ENCODE peak calls at places on chromosomes 3 and 15, in five cellular contexts. X is stimulated activated naive CD4-positive, alpha-beta T cell; N is GM19239; F is aorta; Y is CD8-positive, alpha-beta memory T cell. G is an unnamed sample.

GRCh38 chr15:67823371-67824156 is 1.7 kb upstream of the SKOR1 start:
- DNase-seq in Y (no peak), N (no peak), X (no peak), F (no peak), G (no peak)

GRCh38 chr15:56454841-56455240 is 10.1 kb downstream of the MNS1 start:
- DNase-seq in Y (no peak), X (no peak), N (no peak), F (no peak), G (no peak)

GRCh38 chr3:145735631-145736030 is 425.4 kb downstream of the PLOD2 start:
- DNase-seq in F (no peak), Y (no peak), N (no peak), X (no peak), G (no peak)

GRCh38 chr3:79467721-79468120 is 300.1 kb downstream of the ROBO1 start:
- DNase-seq in N (no peak), Y (no peak), X (no peak), F (no peak), G (no peak)

GRCh38 chr15:52391074-52391473 is 95.5 kb upstream of the MYO5C start:
- DNase-seq in F (no peak), Y (no peak), N (no peak), X (no peak), G (no peak)

GRCh38 chr3:188339410-188340295 is 185.7 kb downstream of the LPP start:
- DNase-seq in N (no peak), F (no peak), Y (no peak), X (no peak), G (peak)

GRCh38 chr3:187987919-187988318 is 166.0 kb upstream of the LPP start:
- DNase-seq in Y (peak), N (no peak), F (no peak), X (no peak), G (peak)

GRCh38 chr3:22886394-22886793 is 316.7 kb upstream of the UBE2E2 start:
- DNase-seq in F (no peak), X (no peak), Y (no peak), N (no peak), G (no peak)

GRCh38 chr15:52171386-52171785 is 19.8 kb downstream of the GNB5 start:
- DNase-seq in Y (no peak), N (no peak), X (peak), F (no peak), G (no peak)

GRCh38 chr3:193593666-193594025 is 638 bp downstream of the OPA1 start:
- DNase-seq in X (no peak), F (no peak), N (no peak), Y (peak), G (peak)

GRCh38 chr3:144162042-144162441 is 190.4 kb downstream of the DIPK2A start:
- DNase-seq in F (no peak), X (no peak), N (no peak), Y (no peak), G (no peak)

GRCh38 chr3:3531476-3531875 is 267.8 kb upstream of the LRRN1 start:
- DNase-seq in F (no peak), Y (no peak), N (no peak), X (no peak), G (no peak)

GRCh38 chr3:118806423-118806822 is 228.2 kb downstream of the IGSF11 start:
- DNase-seq in Y (no peak), N (no peak), X (no peak), F (no peak), G (no peak)

GRCh38 chr3:114274929-114275328 is 18.9 kb upstream of the TIGIT start:
- DNase-seq in X (no peak), Y (no peak), N (no peak), F (no peak), G (no peak)

GRCh38 chr3:58577269-58577821 is at the start of gene FAM107A:
- DNase-seq in F (peak), X (no peak), N (no peak), Y (no peak), G (no peak)

GRCh38 chr15:96345560-96346389 is 15.3 kb downstream of the NR2F2 start:
- DNase-seq in Y (no peak), N (no peak), F (peak), X (no peak), G (no peak)